ENCODE peak calls at places on chromosomes 16 and 17, in four cellular contexts. E is AG04450, B is ascending aorta, R is cardiac muscle cell. H is an unnamed sample.

GRCh38 chr16:68233085-68233834 is 2.7 kb downstream of the ESRP2 start:
- DNase-seq in E (no peak), B (no peak), R (no peak), H (no peak)

GRCh38 chr16:14205666-14206065 is 134.5 kb downstream of the MRTFB start:
- DNase-seq in E (no peak), B (no peak), R (no peak), H (no peak)

GRCh38 chr17:78176548-78177025 is 8.2 kb downstream of the SYNGR2 start:
- DNase-seq in E (no peak), B (no peak), R (peak; percentile 77), H (no peak)

GRCh38 chr17:77593081-77593480 is 365.4 kb upstream of the TNRC6C start:
- DNase-seq in E (no peak), B (no peak), R (no peak), H (no peak)

GRCh38 chr16:27595461-27595860 is 45.5 kb downstream of the KATNIP start:
- DNase-seq in E (no peak), B (no peak), R (no peak), H (no peak)

GRCh38 chr17:44970136-44970737 is 2.1 kb upstream of the C1QL1 start:
- DNase-seq in E (no peak), B (no peak), R (peak; percentile 60), H (no peak)

GRCh38 chr17:77049440-77049839 is 91.3 kb upstream of the SEC14L1 start:
- DNase-seq in E (no peak), B (no peak), R (peak; percentile 64), H (no peak)

GRCh38 chr17:27976331-27976730 is 66.1 kb upstream of the NLK start:
- DNase-seq in E (no peak), B (no peak), R (no peak), H (no peak)

GRCh38 chr17:60524463-60525346 is 1.3 kb downstream of the APPBP2 start:
- DNase-seq in E (no peak), B (no peak), R (peak; percentile 3), H (no peak)

GRCh38 chr16:84604477-84605013 is 13.3 kb downstream of the COTL1 start:
- DNase-seq in E (no peak), B (no peak), R (peak; percentile 37), H (no peak)

GRCh38 chr17:42288985-42289862 is 926 bp downstream of the STAT5A start:
- DNase-seq in E (no peak), B (no peak), R (no peak), H (no peak)

GRCh38 chr16:62041401-62041800 is 5.2 kb upstream of the CDH8 start:
- DNase-seq in E (no peak), B (no peak), R (peak; percentile 73), H (no peak)

GRCh38 chr17:61129232-61129631 is 270.4 kb upstream of the TBX2 start:
- DNase-seq in E (no peak), B (no peak), R (no peak), H (no peak)

GRCh38 chr17:80113033-80113484 is 11.7 kb downstream of the GAA start:
- DNase-seq in E (no peak), B (no peak), R (no peak), H (no peak)

GRCh38 chr17:20210180-20210579 is 201.0 kb downstream of the SPECC1 start:
- DNase-seq in E (no peak), B (no peak), R (no peak), H (no peak)

GRCh38 chr17:20213429-20213828 is 204.3 kb downstream of the SPECC1 start:
- DNase-seq in E (no peak), B (no peak), R (no peak), H (no peak)

GRCh38 chr17:20211246-20211645 is 202.1 kb downstream of the SPECC1 start:
- DNase-seq in E (no peak), B (no peak), R (no peak), H (no peak)

GRCh38 chr17:20208717-20209116 is 199.6 kb downstream of the SPECC1 start:
- DNase-seq in E (no peak), B (no peak), R (no peak), H (no peak)

DNA sequence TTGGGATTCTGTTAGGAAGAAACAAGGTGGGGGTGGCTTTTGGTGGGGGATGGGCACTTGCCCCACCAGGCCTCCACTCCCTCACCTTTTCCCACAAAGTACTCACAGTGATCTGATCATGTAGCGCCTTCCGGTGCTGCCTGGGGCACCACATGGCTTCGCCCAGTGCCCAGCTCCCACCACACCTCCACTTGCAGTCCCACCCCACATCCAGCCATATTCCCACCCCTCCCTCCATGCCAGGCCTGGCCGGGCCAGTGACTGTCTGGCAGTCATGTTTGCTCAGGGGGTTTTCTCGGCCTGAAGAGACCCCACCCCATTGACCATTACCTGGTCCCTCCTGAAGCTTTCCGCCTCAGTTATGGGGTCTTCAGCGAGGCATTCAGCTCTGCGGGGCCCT is 201.5 kb downstream of the SPECC1 start:
- DNase-seq in E (no peak), B (no peak), R (no peak), H (no peak)
- H3K27me3 ChIP-seq in E (no peaks in the 10 kb centered on the region), B (no peaks in the 10 kb centered on the region), R (no peaks in the 10 kb centered on the region), H (no peaks in the 10 kb centered on the region)

GRCh38 chr17:50203589-50204345 is 2.3 kb upstream of the COL1A1 start:
- DNase-seq in E (peak; percentile 89), B (no peak), R (no peak), H (peak; percentile 99)
- H3K4me3 ChIP-seq in E (peak overlapping the region; percentile 96), B (no peak overlapping the region), R (no peak overlapping the region), H (peak overlapping the region; percentile 97)

GRCh38 chr16:46974352-46974751 is 878 bp upstream of the DNAJA2 start:
- DNase-seq in E (no peak), B (no peak), R (no peak), H (no peak)
- TF ChIP-seq CTCF in E (no peak), B (no peak), R (no peak), H (peak; percentile 4)

DNA sequence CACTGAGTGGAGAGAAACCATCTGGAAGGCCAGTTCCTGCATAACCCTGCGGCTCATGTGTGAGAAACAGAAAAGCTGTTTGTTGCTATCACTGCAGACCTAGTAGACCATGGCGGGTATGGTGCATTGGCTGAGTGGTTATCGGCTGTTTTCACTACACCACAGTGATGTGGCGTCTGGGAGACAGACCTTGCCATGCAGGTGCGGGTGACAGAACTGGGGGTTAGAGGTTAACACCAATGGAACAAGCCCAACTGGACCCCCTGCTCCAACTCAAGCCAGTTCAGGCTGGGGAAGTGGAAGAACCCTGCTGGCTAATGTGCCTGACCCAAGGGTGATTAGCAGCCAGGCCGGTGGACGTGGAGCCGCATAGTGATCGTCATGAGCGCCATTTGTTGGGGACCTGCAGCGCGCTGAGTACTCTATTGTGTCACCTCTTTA is 91.9 kb downstream of the IRF8 start:
- DNase-seq in E (no peak), B (no peak), R (no peak), H (no peak)
- H3K27me3 ChIP-seq in E (peaks cover 62% of the 10 kb centered on the region), B (no peaks in the 10 kb centered on the region), R (peaks cover 6% of the 10 kb centered on the region), H (peaks cover 45% of the 10 kb centered on the region)

GRCh38 chr16:11239644-11240632 is 16.1 kb downstream of the SOCS1 start:
- DNase-seq in E (no peak), B (no peak), R (no peak), H (no peak)
- H3K4me3 ChIP-seq in E (no peak overlapping the region), B (no peak overlapping the region), R (no peak overlapping the region), H (no peak overlapping the region)

GRCh38 chr16:82801361-82801760 is 174.6 kb downstream of the CDH13 start:
- DNase-seq in E (no peak), B (no peak), R (no peak), H (no peak)

GRCh38 chr16:82792704-82793103 is 165.9 kb downstream of the CDH13 start:
- DNase-seq in E (no peak), B (no peak), R (no peak), H (no peak)

GRCh38 chr16:82793550-82794244 is 166.9 kb downstream of the CDH13 start:
- DNase-seq in E (no peak), B (no peak), R (no peak), H (no peak)

DNA sequence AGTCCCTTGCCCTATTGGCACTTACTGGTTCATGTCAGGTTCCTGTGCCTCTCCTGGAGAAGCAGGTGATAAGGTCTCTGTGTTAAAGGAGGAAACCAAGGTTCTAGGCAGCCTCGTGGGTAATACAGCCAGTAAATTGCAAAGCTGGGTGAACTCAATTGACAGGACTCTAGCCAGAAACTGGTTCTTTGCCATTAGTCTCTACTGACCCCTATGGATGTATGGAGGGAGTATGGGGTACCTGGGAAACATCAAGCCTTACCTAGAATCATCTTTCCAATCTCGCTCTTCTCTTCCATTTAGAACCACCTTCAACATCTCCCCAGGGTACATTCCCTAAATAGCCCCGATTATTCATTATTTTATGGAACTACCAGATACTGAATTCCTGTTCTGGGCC is 169.3 kb downstream of the CDH13 start:
- DNase-seq in E (no peak), B (no peak), R (no peak), H (no peak)
- TF ChIP-seq CTCF in E (no peak), B (no peak), R (peak; percentile 11), H (no peak)

GRCh38 chr17:348692-349425 is 3.7 kb downstream of the RPH3AL start:
- DNase-seq in E (no peak), B (no peak), R (no peak), H (no peak)

GRCh38 chr17:343875-344752 is 8.5 kb downstream of the RPH3AL start:
- DNase-seq in E (no peak), B (no peak), R (no peak), H (no peak)

GRCh38 chr17:347309-347708 is 5.3 kb downstream of the RPH3AL start:
- DNase-seq in E (no peak), B (no peak), R (no peak), H (no peak)

GRCh38 chr17:348012-348411 is 4.6 kb downstream of the RPH3AL start:
- DNase-seq in E (no peak), B (no peak), R (no peak), H (no peak)

DNA sequence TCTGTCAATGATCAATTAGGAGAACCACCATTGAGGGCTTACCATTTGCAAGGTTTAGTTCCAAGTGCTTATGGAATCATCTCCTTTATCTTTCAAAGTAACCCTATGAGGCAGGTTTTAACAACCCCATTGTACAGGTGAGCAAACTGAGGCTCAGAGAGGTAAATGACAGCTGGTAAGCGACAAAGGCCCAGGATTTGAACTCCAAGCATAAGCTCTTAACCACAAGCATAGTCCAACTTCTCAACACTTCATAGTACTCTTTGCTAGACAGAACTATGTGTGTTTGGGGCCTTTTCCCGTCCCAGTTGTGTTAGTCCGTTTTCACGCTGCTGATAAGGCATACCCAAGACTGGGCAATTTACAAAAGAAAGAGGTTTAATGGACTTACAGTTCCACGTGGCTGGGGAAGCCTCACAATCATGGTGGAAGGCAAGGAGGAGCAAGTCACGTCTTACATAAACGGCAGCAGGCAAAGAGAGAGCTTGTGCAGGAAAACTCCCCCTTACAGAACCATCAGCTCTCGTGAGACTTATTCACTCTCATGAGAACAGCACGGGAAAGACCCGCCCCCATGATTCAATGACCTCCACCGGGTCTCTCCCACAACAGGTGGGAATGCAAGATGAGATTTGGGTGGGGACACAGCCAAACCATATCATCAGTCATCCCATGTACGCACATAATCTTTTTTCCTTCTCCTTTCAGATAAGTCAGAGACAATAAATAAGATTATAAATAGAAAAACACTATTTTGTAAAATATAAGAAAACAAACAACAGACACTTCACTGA is 6.4 kb downstream of the RPH3AL start:
- DNase-seq in E (no peak), B (no peak), R (no peak), H (no peak)
- H3K27me3 ChIP-seq in E (no peaks in the 10 kb centered on the region), B (no peaks in the 10 kb centered on the region), R (no peaks in the 10 kb centered on the region), H (no peaks in the 10 kb centered on the region)

GRCh38 chr17:1182831-1183578 is 3.2 kb upstream of the ABR start:
- DNase-seq in E (no peak), B (no peak), R (peak; percentile 21), H (no peak)
- H3K4me3 ChIP-seq in E (no peak overlapping the region), B (no peak overlapping the region), R (no peak overlapping the region), H (no peak overlapping the region)